ENCODE peak calls at places on chromosomes 1 and 21, in five cellular contexts. T is PC-9, D is cardiac fibroblast, L is fibroblast of lung, B is ovary. I is an unnamed sample.

GRCh38 chr1:197595244-197595904 is 179.9 kb downstream of the DENND1B start:
- DNase-seq in T (no peak), D (no peak), B (no peak), L (no peak), I (no peak)

GRCh38 chr21:43343095-43343991 is 83.6 kb downstream of the SIK1 start:
- DNase-seq in L (no peak), T (peak; percentile 94), D (no peak), B (no peak), I (peak; percentile 81)

GRCh38 chr1:29752141-29752540 is 515.8 kb downstream of the PTPRU start:
- DNase-seq in B (no peak), D (no peak), T (no peak), L (no peak), I (no peak)

GRCh38 chr1:36203554-36204346 is 20.5 kb upstream of the THRAP3 start:
- DNase-seq in D (peak; percentile 63), L (peak; percentile 79), B (peak; percentile 29), T (peak; percentile 37), I (no peak)

GRCh38 chr1:28910379-28911125 is 3.8 kb upstream of the EPB41 start:
- DNase-seq in B (no peak), D (no peak), L (no peak), T (no peak), I (no peak)

GRCh38 chr1:156749429-156750118 is 1.9 kb downstream of the HDGF start:
- DNase-seq in B (no peak), L (no peak), T (peak; percentile 17), D (no peak), I (no peak)

GRCh38 chr1:234727018-234727757 is 117.2 kb upstream of the IRF2BP2 start:
- DNase-seq in T (no peak), B (no peak), L (no peak), D (no peak), I (no peak)

GRCh38 chr1:175383239-175383638 is 190.7 kb upstream of the KIAA0040 start:
- DNase-seq in D (no peak), B (no peak), T (no peak), L (no peak), I (no peak)

GRCh38 chr1:204380293-204380831 is 20.6 kb upstream of the PLEKHA6 start:
- DNase-seq in D (no peak), L (no peak), B (no peak), T (peak; percentile 68), I (peak; percentile 87)

GRCh38 chr1:6080469-6080868 is 34.8 kb downstream of the KCNAB2 start:
- DNase-seq in D (no peak), T (no peak), L (no peak), B (no peak), I (no peak)

GRCh38 chr1:197222780-197223179 is 45.3 kb upstream of the CRB1 start:
- DNase-seq in T (no peak), D (no peak), L (no peak), B (no peak), I (no peak)

GRCh38 chr1:10171105-10171767 is 39.1 kb upstream of the KIF1B start:
- DNase-seq in T (no peak), D (no peak), L (no peak), B (no peak), I (no peak)

GRCh38 chr1:53899206-53899628 is 5.2 kb downstream of the DIO1 start:
- DNase-seq in L (peak; percentile 93), B (peak; percentile 42), D (no peak), T (no peak), I (peak; percentile 87)

GRCh38 chr1:19351858-19352257 is 39.7 kb downstream of the SLC66A1 start:
- DNase-seq in B (peak; percentile 63), T (no peak), L (no peak), D (no peak), I (no peak)

GRCh38 chr1:43265431-43265830 is 4.4 kb upstream of the TMEM125 start:
- DNase-seq in T (no peak), D (no peak), L (no peak), B (no peak), I (peak; percentile 76)

GRCh38 chr21:16492892-16493291 is 763.1 kb downstream of the USP25 start:
- DNase-seq in D (no peak), L (no peak), T (no peak), B (no peak), I (no peak)

GRCh38 chr1:107804134-107804533 is 160.8 kb downstream of the VAV3 start:
- DNase-seq in B (no peak), D (no peak), T (no peak), L (no peak), I (no peak)

GRCh38 chr1:232127190-232127589 is 500.6 kb downstream of the DISC1 start:
- DNase-seq in L (peak; percentile 72), B (no peak), T (no peak), D (peak; percentile 90), I (no peak)

GRCh38 chr21:15121655-15122120 is 56.9 kb upstream of the NRIP1 start:
- DNase-seq in T (no peak), B (peak; percentile 13), L (peak; percentile 72), D (peak; percentile 58), I (peak; percentile 49)

GRCh38 chr1:210248341-210248740 is 15.7 kb downstream of the SERTAD4 start:
- DNase-seq in B (no peak), T (no peak), L (peak; percentile 39), D (no peak), I (no peak)

GRCh38 chr1:150999051-150999674 is 7.5 kb downstream of the MINDY1 start:
- DNase-seq in T (no peak), L (peak; percentile 59), B (no peak), D (peak; percentile 85), I (no peak)

GRCh38 chr1:162145966-162146696 is 76.6 kb downstream of the NOS1AP start:
- DNase-seq in T (no peak), B (no peak), L (no peak), D (no peak), I (no peak)
- H3K4me3 ChIP-seq in T (peak overlapping the region; percentile 37), B (no peak overlapping the region), L (no peak overlapping the region), D (no peak overlapping the region), I (no peak overlapping the region)

GRCh38 chr1:179251675-179252074 is 22.2 kb upstream of the ABL2 start:
- DNase-seq in D (peak; percentile 68), B (no peak), T (no peak), L (peak; percentile 75), I (peak; percentile 53)
- TF ChIP-seq CTCF in D (peak; percentile 45), B (no peak), T (peak; percentile 62), L (peak; percentile 50), I (peak; percentile 84)

DNA sequence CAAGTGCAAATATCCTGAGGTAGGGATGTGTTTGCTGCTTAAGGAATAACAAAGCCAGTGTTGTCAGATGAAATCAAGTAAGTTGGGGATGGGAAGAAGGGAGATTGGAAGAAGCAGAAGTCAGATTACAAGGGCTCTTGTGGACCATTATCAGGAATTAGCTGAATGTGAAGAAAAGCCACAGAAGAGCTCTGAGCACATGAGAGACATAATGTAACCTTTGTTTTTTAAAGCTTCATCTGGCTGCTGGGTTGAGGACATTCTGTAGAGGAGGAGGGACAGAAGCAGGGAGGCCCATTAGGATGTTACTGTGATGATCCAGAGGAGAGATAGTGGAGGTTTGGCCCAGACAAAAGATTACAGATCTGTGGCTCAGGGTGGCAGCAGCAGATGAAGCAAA is 111.7 kb downstream of the DUSP10 start:
- DNase-seq in B (no peak), L (no peak), D (no peak), T (no peak), I (no peak)
- H3K4me3 ChIP-seq in B (no peak overlapping the region), L (no peak overlapping the region), D (no peak overlapping the region), T (no peak overlapping the region), I (no peak overlapping the region)

DNA sequence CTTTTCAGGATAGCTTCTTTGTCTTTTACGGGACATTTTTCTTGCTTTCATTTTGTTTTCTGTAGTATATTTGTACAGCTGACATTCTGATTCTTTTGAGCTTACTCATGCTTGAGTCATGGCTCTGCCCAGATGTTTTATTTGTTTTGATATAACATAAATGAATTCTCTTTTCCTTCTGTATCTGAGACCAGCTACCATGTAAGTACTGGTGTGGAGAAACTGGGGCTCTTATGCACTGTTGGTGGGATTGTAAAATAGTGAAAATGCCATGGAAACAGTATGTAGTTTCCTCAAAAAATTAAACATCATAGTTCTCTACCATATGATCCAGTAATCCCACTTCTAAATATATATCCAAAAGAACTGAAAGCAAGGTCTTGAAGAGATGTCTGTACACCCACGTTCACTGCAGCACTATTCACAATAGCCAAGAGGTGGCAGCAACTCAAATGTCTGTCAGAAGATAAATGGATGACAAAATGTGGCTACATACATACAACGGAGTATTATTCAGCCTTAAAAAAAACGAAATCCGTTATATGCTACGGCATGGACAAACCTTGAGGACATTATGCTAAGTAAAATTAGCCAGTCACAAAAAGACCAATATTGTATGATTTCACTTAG is 61.4 kb downstream of the EIF2B3 start:
- DNase-seq in L (peak; percentile 94), B (no peak), D (peak; percentile 93), T (peak; percentile 8), I (no peak)
- TF ChIP-seq CTCF in L (peak; percentile 37), B (no peak), D (peak; percentile 60), T (peak; percentile 54), I (peak; percentile 48)

GRCh38 chr1:34929853-34930701 is 627 bp upstream of the DLGAP3 start:
- DNase-seq in L (no peak), B (no peak), D (no peak), T (no peak), I (no peak)
- H3K4me3 ChIP-seq in L (no peak overlapping the region), B (peak overlapping the region; percentile 17), D (peak overlapping the region; percentile 23), T (no peak overlapping the region), I (no peak overlapping the region)

DNA sequence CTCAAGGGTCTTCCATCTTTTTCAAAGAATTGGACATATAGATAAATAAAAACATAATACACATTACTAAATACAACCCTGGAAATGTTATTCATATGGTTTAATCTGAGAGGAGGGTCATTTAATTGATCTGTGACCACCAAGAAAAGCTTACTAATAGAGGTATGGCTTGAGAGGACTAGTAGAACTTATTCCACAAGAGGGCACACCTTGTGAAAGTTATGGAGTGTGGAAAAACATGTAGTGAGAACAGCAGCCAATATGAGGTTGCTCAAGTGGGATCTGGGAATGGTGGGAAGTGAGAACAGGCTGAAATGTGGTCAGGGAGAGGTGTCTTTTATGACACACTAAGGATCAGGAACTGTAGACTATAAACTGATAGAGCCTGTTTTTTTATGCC is 973.5 kb upstream of the B3GALT2 start:
- DNase-seq in D (no peak), B (no peak), T (no peak), L (peak; percentile 13), I (no peak)
- TF ChIP-seq CTCF in D (no peak), B (no peak), T (no peak), L (no peak), I (no peak)

DNA sequence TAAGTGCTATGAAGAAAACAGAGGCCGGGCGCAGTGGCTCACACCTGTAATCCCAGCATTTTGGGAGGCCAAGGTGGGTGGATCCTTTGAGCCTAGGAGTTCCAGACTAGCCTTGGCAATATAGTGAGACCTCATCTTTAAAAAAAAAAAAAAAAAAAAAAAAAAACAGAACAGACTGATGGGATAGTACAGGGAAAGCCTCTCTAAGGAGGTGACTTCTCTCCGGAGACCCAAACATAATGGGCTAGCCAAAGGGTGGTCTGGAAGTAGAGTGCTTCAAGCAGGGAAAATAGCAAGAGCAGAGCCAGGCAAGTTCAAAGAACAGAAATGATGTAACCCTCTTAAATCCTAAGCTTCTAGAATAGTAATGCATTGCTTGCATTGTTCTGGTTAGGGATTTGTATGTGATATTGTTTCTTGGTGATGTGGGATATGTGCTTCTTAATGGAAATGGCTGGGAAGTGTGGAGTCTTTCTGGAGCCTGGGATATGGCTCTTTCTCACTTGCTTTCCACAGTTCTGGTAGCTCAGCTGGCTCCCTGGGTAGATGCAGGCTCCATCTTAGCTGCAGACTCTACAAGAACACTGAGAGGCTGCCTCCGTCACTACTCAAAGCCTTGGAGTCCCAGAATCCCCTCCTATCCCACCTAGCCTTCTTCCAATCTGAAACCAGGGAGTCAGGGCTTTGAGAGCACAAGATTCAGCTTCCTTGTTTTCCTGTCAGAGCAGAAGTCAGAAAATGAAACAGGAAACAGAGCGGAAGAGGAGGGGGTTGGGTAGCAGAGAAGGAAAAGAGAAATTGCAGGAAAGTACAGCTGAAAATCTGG is 1.9 kb upstream of the PIGV start:
- DNase-seq in L (peak; percentile 53), B (no peak), D (peak; percentile 38), T (no peak), I (no peak)
- H3K4me3 ChIP-seq in L (no peak overlapping the region), B (no peak overlapping the region), D (no peak overlapping the region), T (no peak overlapping the region), I (no peak overlapping the region)

I was measured in LNCaP clone FGC.